ENCODE peak calls at places on chromosome 1, in four cellular contexts. One of them, this sample, is unnamed.

GRCh38 chr1:208127791-208128408 is 116.3 kb downstream of the PLXNA2 start:
- DNase-seq in stimulated activated CD4-positive, alpha-beta T cell treated with anti-CD3 and anti-CD28 coated beads, Interleukin-2, amount 100 ng/mL, for 24 hours: no peak
- DNase-seq in NCI-H146: peak
- DNase-seq in thoracic aorta: no peak
- DNase-seq in this sample: no peak

GRCh38 chr1:237366667-237367066 is 324.7 kb downstream of the RYR2 start:
- DNase-seq in NCI-H146: no peak
- DNase-seq in thoracic aorta: no peak
- DNase-seq in stimulated activated CD4-positive, alpha-beta T cell treated with anti-CD3 and anti-CD28 coated beads, Interleukin-2, amount 100 ng/mL, for 24 hours: no peak
- DNase-seq in this sample: no peak

GRCh38 chr1:219699870-219700269 is 87.0 kb upstream of the ZC3H11B start:
- DNase-seq in stimulated activated CD4-positive, alpha-beta T cell treated with anti-CD3 and anti-CD28 coated beads, Interleukin-2, amount 100 ng/mL, for 24 hours: no peak
- DNase-seq in thoracic aorta: no peak
- DNase-seq in NCI-H146: no peak
- DNase-seq in this sample: no peak

GRCh38 chr1:76269175-76269574 is 194.6 kb downstream of the ST6GALNAC3 start:
- DNase-seq in NCI-H146: no peak
- DNase-seq in stimulated activated CD4-positive, alpha-beta T cell treated with anti-CD3 and anti-CD28 coated beads, Interleukin-2, amount 100 ng/mL, for 24 hours: no peak
- DNase-seq in thoracic aorta: no peak
- DNase-seq in this sample: no peak

GRCh38 chr1:219963432-219963831 is 35.1 kb upstream of the SLC30A10 start:
- DNase-seq in thoracic aorta: no peak
- DNase-seq in NCI-H146: no peak
- DNase-seq in stimulated activated CD4-positive, alpha-beta T cell treated with anti-CD3 and anti-CD28 coated beads, Interleukin-2, amount 100 ng/mL, for 24 hours: no peak
- DNase-seq in this sample: no peak

GRCh38 chr1:236143104-236143948 is 987 bp downstream of the GPR137B start:
- DNase-seq in thoracic aorta: no peak
- DNase-seq in NCI-H146: peak
- DNase-seq in stimulated activated CD4-positive, alpha-beta T cell treated with anti-CD3 and anti-CD28 coated beads, Interleukin-2, amount 100 ng/mL, for 24 hours: peak
- DNase-seq in this sample: peak

GRCh38 chr1:180231506-180232420 is 1.7 kb downstream of the LHX4 start:
- DNase-seq in NCI-H146: peak
- DNase-seq in thoracic aorta: no peak
- DNase-seq in stimulated activated CD4-positive, alpha-beta T cell treated with anti-CD3 and anti-CD28 coated beads, Interleukin-2, amount 100 ng/mL, for 24 hours: no peak
- DNase-seq in this sample: no peak

GRCh38 chr1:44377925-44378784 is 23.1 kb upstream of the ERI3 start:
- DNase-seq in NCI-H146: peak
- DNase-seq in thoracic aorta: no peak
- DNase-seq in stimulated activated CD4-positive, alpha-beta T cell treated with anti-CD3 and anti-CD28 coated beads, Interleukin-2, amount 100 ng/mL, for 24 hours: peak
- DNase-seq in this sample: no peak

GRCh38 chr1:59669752-59670312 is 144.9 kb upstream of the HOOK1 start:
- DNase-seq in NCI-H146: no peak
- DNase-seq in stimulated activated CD4-positive, alpha-beta T cell treated with anti-CD3 and anti-CD28 coated beads, Interleukin-2, amount 100 ng/mL, for 24 hours: no peak
- DNase-seq in thoracic aorta: no peak
- DNase-seq in this sample: no peak

GRCh38 chr1:53410100-53410541 is 49.1 kb upstream of the DMRTB1 start:
- DNase-seq in NCI-H146: peak
- DNase-seq in stimulated activated CD4-positive, alpha-beta T cell treated with anti-CD3 and anti-CD28 coated beads, Interleukin-2, amount 100 ng/mL, for 24 hours: no peak
- DNase-seq in thoracic aorta: no peak
- DNase-seq in this sample: no peak

GRCh38 chr1:23422313-23422877 is 2.2 kb downstream of the TCEA3 start:
- DNase-seq in NCI-H146: no peak
- DNase-seq in stimulated activated CD4-positive, alpha-beta T cell treated with anti-CD3 and anti-CD28 coated beads, Interleukin-2, amount 100 ng/mL, for 24 hours: peak
- DNase-seq in thoracic aorta: peak
- DNase-seq in this sample: peak

GRCh38 chr1:110347182-110347893 is 8.2 kb downstream of the RBM15 start:
- DNase-seq in thoracic aorta: no peak
- DNase-seq in stimulated activated CD4-positive, alpha-beta T cell treated with anti-CD3 and anti-CD28 coated beads, Interleukin-2, amount 100 ng/mL, for 24 hours: no peak
- DNase-seq in NCI-H146: no peak
- DNase-seq in this sample: no peak